ENCODE peak calls at places on chromosomes 7 and 10, in five cellular contexts. Y is endothelial cell of umbilical vein, N is sigmoid colon, S is HCT116, U is stomach. D is an unnamed sample.

GRCh38 chr7:102409340-102409739 is 13.2 kb downstream of the PRKRIP1 start:
- DNase-seq in Y (no peak), S (no peak), N (no peak), U (no peak), D (no peak)

GRCh38 chr10:62545667-62546066 is 171.5 kb downstream of the ZNF365 start:
- DNase-seq in S (no peak), U (no peak), Y (no peak), N (peak; percentile 71), D (peak; percentile 90)

GRCh38 chr10:11672836-11673235 is 61.4 kb upstream of the USP6NL start:
- DNase-seq in Y (no peak), N (peak; percentile 37), S (no peak), U (no peak), D (no peak)

GRCh38 chr7:99624487-99624886 is 7.7 kb downstream of the ZSCAN25 start:
- DNase-seq in U (no peak), Y (no peak), N (no peak), S (no peak), D (peak; percentile 84)

GRCh38 chr10:33441561-33441960 is 107.1 kb upstream of the NRP1 start:
- DNase-seq in U (no peak), Y (no peak), S (no peak), N (no peak), D (peak; percentile 70)

GRCh38 chr10:70477661-70478162 is 855 bp upstream of the PALD1 start:
- DNase-seq in U (no peak), Y (peak; percentile 31), S (peak; percentile 85), N (no peak), D (no peak)

GRCh38 chr7:16060492-16060891 is 360.8 kb downstream of the CRPPA start:
- DNase-seq in Y (no peak), U (no peak), S (no peak), N (no peak), D (no peak)

GRCh38 chr7:87934699-87935372 is 785 bp downstream of the ADAM22 start:
- DNase-seq in S (no peak), Y (peak; percentile 16), U (no peak), N (no peak), D (no peak)

GRCh38 chr7:106071356-106071998 is 40.6 kb downstream of the SYPL1 start:
- DNase-seq in Y (peak; percentile 79), S (no peak), N (no peak), U (peak; percentile 71), D (no peak)

GRCh38 chr10:538895-539294 is 150.6 kb downstream of the DIP2C start:
- DNase-seq in Y (no peak), N (no peak), U (no peak), S (no peak), D (no peak)

GRCh38 chr7:46752881-46753366 is 829.0 kb downstream of the TNS3 start:
- DNase-seq in Y (peak; percentile 95), S (peak; percentile 53), N (no peak), U (no peak), D (no peak)

GRCh38 chr7:130982160-130982638 is 248.2 kb upstream of the KLF14 start:
- DNase-seq in N (no peak), S (no peak), Y (peak; percentile 54), U (no peak), D (no peak)

GRCh38 chr7:111958889-111959288 is 247.3 kb downstream of the DOCK4 start:
- DNase-seq in Y (peak; percentile 85), S (no peak), U (no peak), N (no peak), D (no peak)

GRCh38 chr10:58385784-58386112 is 538 bp downstream of the TFAM start:
- DNase-seq in U (peak; percentile 35), Y (no peak), N (no peak), S (no peak), D (no peak)

GRCh38 chr10:64148597-64148996 is 627.4 kb downstream of the REEP3 start:
- DNase-seq in N (no peak), U (no peak), Y (no peak), S (no peak), D (no peak)

GRCh38 chr10:59563506-59563905 is 146.1 kb downstream of the SLC16A9 start:
- DNase-seq in Y (no peak), S (no peak), N (no peak), U (no peak), D (peak; percentile 8)

GRCh38 chr7:68203246-68203645 is 1206.6 kb downstream of the TYW1 start:
- DNase-seq in S (no peak), N (no peak), Y (no peak), U (no peak), D (no peak)

GRCh38 chr10:94992811-94993210 is 54.4 kb downstream of the CYP2C9 start:
- DNase-seq in S (no peak), Y (no peak), N (no peak), U (no peak), D (no peak)

GRCh38 chr7:139713061-139713460 is 64.7 kb downstream of the HIPK2 start:
- DNase-seq in S (no peak), N (no peak), Y (no peak), U (no peak), D (no peak)

DNA sequence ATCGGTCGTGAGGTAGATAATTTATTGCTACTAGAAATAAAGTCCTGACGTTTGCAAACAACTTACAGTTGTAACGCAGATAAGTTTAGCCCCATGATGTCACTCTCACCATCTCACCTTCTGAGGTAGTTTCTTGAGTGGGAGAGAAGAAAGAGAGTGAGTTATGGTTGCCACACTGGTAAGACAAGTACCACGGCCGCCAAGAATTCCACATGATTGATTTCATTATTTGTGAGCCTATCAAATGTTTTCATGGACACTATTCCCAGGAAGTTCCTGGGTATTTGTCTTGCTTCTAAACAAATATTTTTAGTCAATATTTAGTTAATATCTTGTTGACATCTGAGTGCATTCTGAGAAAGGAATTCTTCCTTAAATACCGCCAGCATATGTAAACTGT is 339.4 kb upstream of the KIAA1217 start:
- DNase-seq in U (no peak), S (no peak), Y (no peak), N (no peak), D (no peak)
- TF ChIP-seq POLR2AphosphoS5 in U (no peak), S (no peak), Y (no peak), N (no peak), D (no peak)

GRCh38 chr7:157885140-157885539 is 548.3 kb downstream of the DNAJB6 start:
- DNase-seq in U (no peak), Y (no peak), N (no peak), S (no peak), D (no peak)
- H3K9me3 ChIP-seq in U (peaks cover 10% of the 10 kb centered on the region), Y (no peaks in the 10 kb centered on the region), N (no peaks in the 10 kb centered on the region), S (peaks cover 17% of the 10 kb centered on the region), D (no peaks in the 10 kb centered on the region)

GRCh38 chr7:28291559-28291958 is 111.0 kb upstream of the JAZF1 start:
- DNase-seq in Y (no peak), U (no peak), S (no peak), N (no peak), D (no peak)
- H3K4me3 ChIP-seq in Y (no peak overlapping the region), U (no peak overlapping the region), S (no peak overlapping the region), N (no peak overlapping the region), D (no peak overlapping the region)

GRCh38 chr7:51324206-51324884 is 7.7 kb upstream of the COBL start:
- DNase-seq in U (no peak), S (no peak), N (no peak), Y (no peak), D (no peak)
- TF ChIP-seq POLR2AphosphoS5 in U (no peak), S (no peak), N (no peak), Y (no peak), D (no peak)

GRCh38 chr10:133026171-133026570 is 61.6 kb upstream of the ADGRA1 start:
- DNase-seq in S (no peak), Y (no peak), N (no peak), U (no peak), D (no peak)
- H3K9me3 ChIP-seq in S (no peaks in the 10 kb centered on the region), Y (no peaks in the 10 kb centered on the region), N (no peaks in the 10 kb centered on the region), U (no peaks in the 10 kb centered on the region), D (no peaks in the 10 kb centered on the region)

GRCh38 chr7:44104880-44105771 is 981 bp downstream of the AEBP1 start:
- DNase-seq in S (no peak), Y (no peak), U (no peak), N (peak; percentile 82), D (no peak)
- H3K4me3 ChIP-seq in S (no peak overlapping the region), Y (peak overlapping the region; percentile 76), U (peak overlapping the region; percentile 54), N (peak overlapping the region; percentile 45), D (peak overlapping the region; percentile 48)

DNA sequence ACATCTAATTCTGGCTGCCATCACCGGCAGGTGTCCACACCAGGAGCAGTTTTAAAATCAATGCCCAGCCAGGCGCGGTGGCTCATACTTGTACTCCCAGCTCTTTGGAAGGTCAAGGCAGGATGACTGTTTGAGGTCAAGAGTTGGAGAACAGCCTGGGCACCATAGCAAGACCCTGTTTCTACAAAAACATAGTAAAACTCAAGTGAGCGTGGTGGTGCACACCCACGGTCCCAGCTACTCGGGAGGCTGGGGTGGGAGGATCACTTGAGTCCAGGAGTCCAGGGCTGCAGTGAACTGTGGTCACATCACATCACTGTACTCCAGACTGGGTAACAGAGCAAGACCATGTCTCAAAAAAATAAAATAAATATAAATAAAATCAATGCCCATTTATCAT is 193.1 kb downstream of the FAM107B start:
- DNase-seq in N (no peak), S (no peak), U (no peak), Y (no peak), D (no peak)
- TF ChIP-seq POLR2AphosphoS5 in N (no peak), S (no peak), U (no peak), Y (peak; percentile 22), D (no peak)

DNA sequence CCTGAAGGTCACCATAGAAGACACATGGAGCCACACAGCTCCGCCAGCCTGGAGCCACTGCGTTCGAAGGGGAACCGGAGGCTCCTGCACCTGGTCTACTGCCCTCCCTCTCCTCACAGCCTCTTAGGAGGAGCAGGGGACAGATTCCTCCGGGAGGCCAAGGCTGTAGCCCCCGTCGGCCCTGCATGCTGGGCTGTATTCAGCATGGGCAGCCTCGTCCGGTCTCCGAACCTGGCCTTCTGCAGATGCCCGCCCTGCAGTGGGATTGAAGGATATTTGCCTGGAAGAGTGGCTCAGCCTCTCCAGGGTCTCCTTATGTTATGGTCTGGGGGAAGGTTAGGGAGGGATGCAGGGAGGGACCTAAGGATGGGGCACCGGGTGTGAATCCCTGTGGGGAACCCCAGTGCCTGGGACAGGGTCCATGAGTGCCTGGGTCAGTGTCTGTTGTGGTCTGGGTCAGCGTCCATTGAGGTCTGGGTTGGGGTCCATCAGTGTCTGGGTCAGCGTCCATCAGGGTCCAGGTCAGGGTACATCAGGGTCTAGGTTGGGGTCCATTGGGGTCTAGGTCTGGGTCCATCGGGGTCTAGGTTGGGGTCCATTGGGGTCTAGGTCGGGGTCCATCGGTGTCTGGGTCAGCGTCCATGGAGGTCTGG is 13.0 kb upstream of the SCART1 start:
- DNase-seq in S (no peak), N (peak; percentile 48), Y (no peak), U (no peak), D (peak; percentile 68)
- H3K9me3 ChIP-seq in S (no peaks in the 10 kb centered on the region), N (no peaks in the 10 kb centered on the region), Y (no peaks in the 10 kb centered on the region), U (peaks cover 7% of the 10 kb centered on the region), D (peaks cover 8% of the 10 kb centered on the region)